ENCODE peak calls at places on chromosomes 6 and 20, in six cellular contexts. P, N, H, G, K and W are unnamed samples.

GRCh38 chr20:64109831-64110391 is 2.5 kb upstream of the NPBWR2 start:
- DNase-seq in P (no peak), N (peak; percentile 6), H (no peak), G (no peak), K (peak; percentile 70), W (no peak)

GRCh38 chr6:100167585-100167984 is 173.6 kb upstream of the MCHR2 start:
- DNase-seq in P (no peak), N (no peak), H (no peak), G (no peak), K (no peak), W (no peak)

GRCh38 chr6:157985378-157986155 is 3.9 kb downstream of the SYNJ2 start:
- DNase-seq in P (no peak), N (no peak), H (no peak), G (no peak), K (peak; percentile 35), W (no peak)

GRCh38 chr6:138405816-138406403 is 1.9 kb downstream of the HEBP2 start:
- DNase-seq in P (no peak), N (no peak), H (no peak), G (no peak), K (no peak), W (no peak)

GRCh38 chr6:74568851-74569250 is 637.0 kb downstream of the COL12A1 start:
- DNase-seq in P (no peak), N (no peak), H (peak; percentile 78), G (no peak), K (no peak), W (peak; percentile 54)

GRCh38 chr20:37598101-37598530 is 70.4 kb upstream of the BLCAP start:
- DNase-seq in P (no peak), N (no peak), H (no peak), G (no peak), K (peak; percentile 30), W (no peak)

GRCh38 chr20:4112490-4113420 is 97.4 kb upstream of the RNF24 start:
- DNase-seq in P (no peak), N (peak; percentile 36), H (peak; percentile 39), G (no peak), K (no peak), W (peak; percentile 78)

GRCh38 chr6:14211596-14211961 is 94.0 kb downstream of the CD83 start:
- DNase-seq in P (no peak), N (no peak), H (peak; percentile 17), G (no peak), K (peak; percentile 85), W (peak; percentile 34)

GRCh38 chr6:116405663-116406329 is 35.0 kb downstream of the DSE start:
- DNase-seq in P (no peak), N (no peak), H (no peak), G (no peak), K (no peak), W (peak; percentile 85)

GRCh38 chr6:107823047-107823557 is 1.0 kb downstream of the SCML4 start:
- DNase-seq in P (no peak), N (peak; percentile 67), H (no peak), G (no peak), K (no peak), W (no peak)

GRCh38 chr6:119020597-119021561 is 57.6 kb downstream of the FAM184A start:
- DNase-seq in P (no peak), N (no peak), H (no peak), G (no peak), K (no peak), W (no peak)

GRCh38 chr6:12849420-12850200 is 133.0 kb downstream of the PHACTR1 start:
- DNase-seq in P (no peak), N (no peak), H (no peak), G (no peak), K (no peak), W (peak; percentile 25)

GRCh38 chr20:2814587-2815051 is at the start of gene C20orf141:
- DNase-seq in P (no peak), N (no peak), H (peak; percentile 97), G (no peak), K (no peak), W (peak; percentile 98)

GRCh38 chr20:25277051-25277801 is 29.3 kb downstream of the PYGB start:
- DNase-seq in P (no peak), N (no peak), H (no peak), G (no peak), K (peak; percentile 69), W (no peak)

GRCh38 chr20:63580796-63581461 is 6.9 kb upstream of the HELZ2 start:
- DNase-seq in P (peak; percentile 54), N (peak; percentile 72), H (peak; percentile 68), G (peak; percentile 26), K (no peak), W (peak; percentile 60)

GRCh38 chr6:39760246-39760952 is 31.8 kb upstream of the DAAM2 start:
- DNase-seq in P (no peak), N (no peak), H (no peak), G (no peak), K (no peak), W (no peak)